ENCODE peak calls at places on chromosome 16, in four cellular contexts. One of them, this sample, is unnamed.

GRCh38 chr16:71373073-71373472 is 14.6 kb downstream of the CALB2 start:
- DNase-seq in neural progenitor cell: no peak
- DNase-seq in NCI-H146: no peak
- DNase-seq in choroid plexus epithelial cell: peak; percentile 79
- DNase-seq in this sample: no peak

GRCh38 chr16:79286646-79287423 is 313.7 kb downstream of the MAF start:
- DNase-seq in neural progenitor cell: peak; percentile 23
- DNase-seq in choroid plexus epithelial cell: no peak
- DNase-seq in NCI-H146: peak; percentile 81
- DNase-seq in this sample: peak; percentile 20

GRCh38 chr16:24668481-24669001 is 60.9 kb upstream of the TNRC6A start:
- DNase-seq in neural progenitor cell: no peak
- DNase-seq in choroid plexus epithelial cell: peak; percentile 28
- DNase-seq in NCI-H146: no peak
- DNase-seq in this sample: no peak

GRCh38 chr16:84423416-84423837 is 55.1 kb downstream of the ATP2C2 start:
- DNase-seq in neural progenitor cell: no peak
- DNase-seq in choroid plexus epithelial cell: peak; percentile 61
- DNase-seq in NCI-H146: no peak
- DNase-seq in this sample: peak; percentile 42

GRCh38 chr16:30958164-30959083 is 870 bp downstream of the SETD1A start:
- DNase-seq in choroid plexus epithelial cell: peak; percentile 49
- DNase-seq in NCI-H146: peak; percentile 65
- DNase-seq in neural progenitor cell: peak; percentile 89
- DNase-seq in this sample: peak; percentile 45

GRCh38 chr16:56600398-56600999 is 7.9 kb upstream of the MT2A start:
- DNase-seq in neural progenitor cell: peak; percentile 61
- DNase-seq in NCI-H146: peak; percentile 42
- DNase-seq in choroid plexus epithelial cell: peak; percentile 79
- DNase-seq in this sample: peak; percentile 80

GRCh38 chr16:72923757-72924156 is 124.2 kb downstream of the ZFHX3 start:
- DNase-seq in choroid plexus epithelial cell: no peak
- DNase-seq in NCI-H146: no peak
- DNase-seq in neural progenitor cell: no peak
- DNase-seq in this sample: no peak

GRCh38 chr16:931651-932500 is 38.9 kb downstream of the LMF1 start:
- DNase-seq in NCI-H146: no peak
- DNase-seq in neural progenitor cell: no peak
- DNase-seq in choroid plexus epithelial cell: no peak
- DNase-seq in this sample: no peak

GRCh38 chr16:2584742-2585650 is 47.2 kb downstream of the PDPK1 start:
- DNase-seq in choroid plexus epithelial cell: peak; percentile 26
- DNase-seq in NCI-H146: no peak
- DNase-seq in neural progenitor cell: no peak
- DNase-seq in this sample: peak; percentile 3

GRCh38 chr16:85126731-85127662 is 14.7 kb upstream of the CIBAR2 start:
- DNase-seq in choroid plexus epithelial cell: peak; percentile 94
- DNase-seq in NCI-H146: peak; percentile 39
- DNase-seq in neural progenitor cell: peak; percentile 69
- DNase-seq in this sample: peak; percentile 19

This sample was measured in midbrain.